ENCODE peak calls at places on chromosomes 5 and 9, in seven cellular contexts. B is kidney tubule cell; L is activated naive CD4-positive, alpha-beta T cell; F is NAMALWA; X is activated CD8-positive, alpha-beta T cell treated with anti-CD3 and anti-CD28 coated beads for 36 hours; T is HTR-8/SVneo; I is HS-27A. W is an unnamed sample.

GRCh38 chr9:78463750-78464149 is 166.8 kb downstream of the PSAT1 start:
- DNase-seq in T (no peak), F (no peak), B (no peak), X (no peak), I (no peak), L (no peak), W (no peak)

GRCh38 chr5:82772281-82772680 is 304.9 kb downstream of the TMEM167A start:
- DNase-seq in F (no peak), I (no peak), T (no peak), L (no peak), B (no peak), X (no peak), W (no peak)

GRCh38 chr5:82307431-82307830 is 29.3 kb upstream of the RPS23 start:
- DNase-seq in F (no peak), L (no peak), T (no peak), I (no peak), B (no peak), X (no peak), W (no peak)

GRCh38 chr9:112409758-112410157 is 29.9 kb downstream of the HSDL2 start:
- DNase-seq in B (no peak), L (no peak), X (no peak), I (no peak), F (no peak), T (no peak), W (no peak)

GRCh38 chr5:94313188-94313587 is 305.2 kb downstream of the KIAA0825 start:
- DNase-seq in I (no peak), B (no peak), L (no peak), X (no peak), F (no peak), T (no peak), W (no peak)

GRCh38 chr9:98808411-98808815 is 943 bp downstream of the GALNT12 start:
- DNase-seq in T (no peak), L (no peak), I (no peak), F (no peak), X (peak; percentile 32), B (peak; percentile 84), W (no peak)

GRCh38 chr9:84174486-84174885 is 166.1 kb downstream of the SLC28A3 start:
- DNase-seq in F (no peak), T (no peak), B (no peak), I (no peak), X (no peak), L (no peak), W (no peak)

GRCh38 chr9:6506571-6506970 is 93.6 kb downstream of the UHRF2 start:
- DNase-seq in I (no peak), F (no peak), T (no peak), L (no peak), X (no peak), B (peak; percentile 18), W (no peak)

GRCh38 chr9:108565651-108566378 is 290.0 kb downstream of the ACTL7B start:
- DNase-seq in T (peak; percentile 64), I (peak; percentile 80), B (peak; percentile 83), F (peak; percentile 70), L (no peak), X (peak; percentile 27), W (peak; percentile 61)

GRCh38 chr5:163506726-163507125 is 1.3 kb downstream of the MAT2B start:
- DNase-seq in B (peak; percentile 65), I (no peak), X (peak; percentile 36), L (no peak), F (peak; percentile 22), T (no peak), W (no peak)

GRCh38 chr5:6081727-6082210 is 296.6 kb downstream of the MED10 start:
- DNase-seq in L (no peak), X (no peak), B (no peak), T (no peak), F (no peak), I (no peak), W (peak; percentile 51)

GRCh38 chr9:101299901-101300300 is 84.9 kb downstream of the BAAT start:
- DNase-seq in B (no peak), I (no peak), T (no peak), X (no peak), L (no peak), F (no peak), W (no peak)

GRCh38 chr9:109652971-109653370 is 127.0 kb upstream of the PALM2AKAP2 start:
- DNase-seq in X (no peak), T (peak; percentile 39), B (peak; percentile 42), F (no peak), L (no peak), I (no peak), W (no peak)

GRCh38 chr5:178222292-178222691 is 10.3 kb downstream of the PHYKPL start:
- DNase-seq in L (no peak), T (no peak), F (no peak), I (no peak), X (no peak), B (no peak), W (no peak)

GRCh38 chr5:10301842-10302610 is 5.7 kb downstream of the CMBL start:
- DNase-seq in L (no peak), X (no peak), T (no peak), B (peak; percentile 74), I (no peak), F (no peak), W (no peak)

GRCh38 chr9:3868012-3868411 is 342.2 kb upstream of the RFX3 start:
- DNase-seq in B (peak; percentile 57), F (no peak), X (no peak), I (no peak), L (no peak), T (no peak), W (no peak)

GRCh38 chr5:34511915-34512314 is 144.2 kb upstream of the RAI14 start:
- DNase-seq in T (no peak), B (no peak), L (no peak), I (no peak), F (no peak), X (no peak), W (no peak)

GRCh38 chr9:122168356-122168755 is 8.6 kb downstream of the MORN5 start:
- DNase-seq in L (no peak), T (no peak), F (no peak), I (no peak), X (no peak), B (peak; percentile 50), W (no peak)

GRCh38 chr5:147538232-147538631 is 28.4 kb upstream of the DPYSL3 start:
- DNase-seq in X (no peak), T (no peak), L (no peak), F (no peak), I (no peak), B (peak; percentile 13), W (no peak)

W was measured in Panc1.